ENCODE peak calls at places on chromosomes 12 and 14, in eight cellular contexts. Y is Caki2; G is uterus; X is stimulated activated naive B cell treated with anti-CD40 and anti-IgM and Interleukin-4, amounts not matched to agents 10 μg/mL and 1 μg/mL and 100 μg/mL, for 72 hours; V is activated CD4-positive, alpha-beta T cell treated with anti-CD3 and anti-CD28 coated beads, Interleukin-2, amount 10 ng/mL, durations not matched to agents 7 days and 5 days; B is NCI-H510A treated with DMSO at 0.1 percent for 48 hours; O is astrocyte of the spinal cord; N is nephron progenitor cell. H is an unnamed sample.

GRCh38 chr12:67355428-67356385 is 86.5 kb downstream of the CAND1 start:
- DNase-seq in G (no peak), Y (peak; percentile 79), B (peak; percentile 67), V (peak; percentile 20), N (peak; percentile 6), X (no peak), O (peak; percentile 78), H (peak; percentile 65)

GRCh38 chr12:69881771-69882170 is 56.7 kb downstream of the MYRFL start:
- DNase-seq in O (no peak), V (no peak), Y (no peak), B (no peak), N (no peak), X (no peak), G (no peak), H (no peak)

GRCh38 chr14:55607386-55607785 is 27.4 kb downstream of the KTN1 start:
- DNase-seq in X (no peak), V (no peak), O (no peak), B (no peak), G (no peak), N (no peak), Y (no peak), H (no peak)

GRCh38 chr12:2853626-2854025 is 3.2 kb downstream of the TEX52 start:
- DNase-seq in V (peak; percentile 48), B (peak; percentile 59), Y (peak; percentile 33), N (peak; percentile 92), X (peak; percentile 13), O (peak; percentile 71), G (peak; percentile 87), H (peak; percentile 71)

GRCh38 chr12:58540480-58541299 is 379.6 kb downstream of the LRIG3 start:
- DNase-seq in O (peak; percentile 91), N (peak; percentile 77), V (peak; percentile 25), Y (peak; percentile 63), B (peak; percentile 85), G (peak; percentile 76), X (no peak), H (peak; percentile 77)

GRCh38 chr14:99548871-99549270 is 55.1 kb downstream of the CCDC85C start:
- DNase-seq in V (no peak), N (no peak), Y (no peak), G (no peak), B (no peak), O (no peak), X (no peak), H (no peak)

GRCh38 chr12:58920956-58921861 is 905 bp upstream of the LRIG3 start:
- DNase-seq in B (no peak), N (peak; percentile 42), Y (no peak), O (no peak), X (no peak), V (no peak), G (no peak), H (no peak)

GRCh38 chr12:89369166-89369565 is 16.9 kb upstream of the DUSP6 start:
- DNase-seq in O (no peak), B (no peak), N (no peak), X (no peak), V (no peak), G (no peak), Y (no peak), H (no peak)

GRCh38 chr12:5014269-5014668 is 29.4 kb upstream of the KCNA5 start:
- DNase-seq in X (no peak), B (no peak), N (no peak), G (no peak), Y (no peak), O (no peak), V (no peak), H (no peak)

GRCh38 chr14:49853572-49854375 is 1.2 kb upstream of the NEMF start:
- DNase-seq in B (peak; percentile 82), V (peak; percentile 83), X (peak; percentile 59), O (peak; percentile 86), Y (peak; percentile 70), G (peak; percentile 63), N (peak; percentile 60), H (peak; percentile 58)

GRCh38 chr12:46436741-46437140 is 64.2 kb upstream of the SLC38A2 start:
- DNase-seq in X (no peak), G (no peak), O (no peak), Y (no peak), N (no peak), B (no peak), V (no peak), H (no peak)

GRCh38 chr14:74955229-74955999 is at the start of gene PGF:
- DNase-seq in X (no peak), B (peak; percentile 48), V (peak; percentile 28), G (peak; percentile 78), O (peak; percentile 30), N (peak; percentile 84), Y (peak; percentile 14), H (peak; percentile 75)

GRCh38 chr12:13171921-13172859 is 24.3 kb upstream of the EMP1 start:
- DNase-seq in Y (peak; percentile 94), V (no peak), B (no peak), X (no peak), O (no peak), G (no peak), N (peak; percentile 76), H (peak; percentile 80)

GRCh38 chr12:6925543-6926279 is 2.0 kb upstream of the ATN1 start:
- DNase-seq in G (peak; percentile 80), O (peak; percentile 89), V (no peak), Y (peak; percentile 76), N (peak; percentile 47), B (no peak), X (no peak), H (peak; percentile 91)

GRCh38 chr14:91113829-91114078 is at the start of gene DGLUCY:
- DNase-seq in Y (no peak), X (no peak), B (no peak), O (no peak), N (no peak), V (no peak), G (peak; percentile 79), H (no peak)

GRCh38 chr12:43921666-43922337 is 85.9 kb downstream of the TMEM117 start:
- DNase-seq in V (no peak), B (no peak), N (no peak), X (no peak), O (peak; percentile 24), Y (no peak), G (no peak), H (peak; percentile 10)

GRCh38 chr12:124916370-124917134 is 2.1 kb upstream of the UBC start:
- DNase-seq in B (no peak), X (no peak), O (peak; percentile 94), G (peak; percentile 78), N (no peak), V (peak; percentile 53), Y (peak; percentile 95), H (peak; percentile 93)

GRCh38 chr12:24565300-24565699 is 383.6 kb downstream of the BCAT1 start:
- DNase-seq in O (no peak), X (no peak), Y (no peak), V (no peak), N (no peak), G (no peak), B (no peak), H (no peak)

GRCh38 chr12:14664434-14665023 is 31.9 kb downstream of the GUCY2C start:
- DNase-seq in O (peak; percentile 27), N (no peak), Y (peak; percentile 35), V (peak; percentile 61), B (peak; percentile 73), X (no peak), G (no peak), H (peak; percentile 11)

GRCh38 chr12:76030378-76031080 is 1.0 kb downstream of the PHLDA1 start:
- DNase-seq in B (peak; percentile 53), X (peak; percentile 13), G (peak; percentile 34), O (no peak), V (peak; percentile 56), Y (no peak), N (peak; percentile 40), H (peak; percentile 62)

GRCh38 chr12:442235-442884 is 17.4 kb upstream of the B4GALNT3 start:
- DNase-seq in G (peak; percentile 40), Y (peak; percentile 19), V (peak; percentile 55), N (peak; percentile 72), X (no peak), B (peak; percentile 74), O (peak; percentile 40), H (peak; percentile 43)

GRCh38 chr14:74922752-74923401 is at the start of gene RPS6KL1:
- DNase-seq in Y (peak; percentile 56), O (peak; percentile 79), G (peak; percentile 73), N (peak; percentile 88), X (peak; percentile 48), B (peak; percentile 86), V (peak; percentile 79), H (no peak)

GRCh38 chr12:52050116-52050770 is 999 bp upstream of the NR4A1 start:
- DNase-seq in X (peak; percentile 65), O (peak; percentile 31), Y (no peak), G (peak; percentile 73), V (no peak), B (peak; percentile 58), N (no peak), H (no peak)

H was measured in HT1080.